ENCODE peak calls at places on chromosomes 4 and X, in ten cellular contexts. One of them, this sample, is unnamed.

GRCh38 chr4:185383451-185383850 is 12.3 kb downstream of the LRP2BP start:
- DNase-seq in brain pericyte: no peak
- DNase-seq in Ammon's horn: no peak
- DNase-seq in activated CD4-positive, alpha-beta T cell treated with anti-CD3 and anti-CD28 coated beads for 48 hours: no peak
- DNase-seq in GM20000: no peak
- DNase-seq in stimulated activated CD8-positive, alpha-beta memory T cell treated with anti-CD3 and anti-CD28 coated beads, Interleukin-4, amount 100 ng/mL, for 24 hours: no peak
- DNase-seq in NB4: no peak
- DNase-seq in stimulated activated CD4-positive, alpha-beta T cell treated with anti-CD3 and anti-CD28 coated beads, Interleukin-4, amount 100 ng/mL, for 1 hour: no peak
- DNase-seq in head of caudate nucleus: no peak
- DNase-seq in hypothalamus: no peak
- DNase-seq in this sample: no peak

GRCh38 chrX:123013141-123013540 is 170.9 kb upstream of the GRIA3 start:
- DNase-seq in stimulated activated CD4-positive, alpha-beta T cell treated with anti-CD3 and anti-CD28 coated beads, Interleukin-4, amount 100 ng/mL, for 1 hour: no peak
- DNase-seq in activated CD4-positive, alpha-beta T cell treated with anti-CD3 and anti-CD28 coated beads for 48 hours: no peak
- DNase-seq in GM20000: no peak
- DNase-seq in hypothalamus: no peak
- DNase-seq in NB4: no peak
- DNase-seq in stimulated activated CD8-positive, alpha-beta memory T cell treated with anti-CD3 and anti-CD28 coated beads, Interleukin-4, amount 100 ng/mL, for 24 hours: no peak
- DNase-seq in Ammon's horn: no peak
- DNase-seq in brain pericyte: no peak
- DNase-seq in head of caudate nucleus: no peak
- DNase-seq in this sample: no peak

GRCh38 chr4:38062088-38062893 is 102.1 kb downstream of the PTTG2 start:
- DNase-seq in GM20000: peak
- DNase-seq in NB4: peak
- DNase-seq in Ammon's horn: peak
- DNase-seq in brain pericyte: no peak
- DNase-seq in stimulated activated CD8-positive, alpha-beta memory T cell treated with anti-CD3 and anti-CD28 coated beads, Interleukin-4, amount 100 ng/mL, for 24 hours: peak
- DNase-seq in activated CD4-positive, alpha-beta T cell treated with anti-CD3 and anti-CD28 coated beads for 48 hours: peak
- DNase-seq in stimulated activated CD4-positive, alpha-beta T cell treated with anti-CD3 and anti-CD28 coated beads, Interleukin-4, amount 100 ng/mL, for 1 hour: peak
- DNase-seq in head of caudate nucleus: peak
- DNase-seq in hypothalamus: peak
- DNase-seq in this sample: no peak

GRCh38 chr4:8494218-8494617 is 53.6 kb downstream of the TRMT44 start:
- DNase-seq in head of caudate nucleus: no peak
- DNase-seq in Ammon's horn: no peak
- DNase-seq in brain pericyte: no peak
- DNase-seq in stimulated activated CD4-positive, alpha-beta T cell treated with anti-CD3 and anti-CD28 coated beads, Interleukin-4, amount 100 ng/mL, for 1 hour: no peak
- DNase-seq in NB4: no peak
- DNase-seq in hypothalamus: no peak
- DNase-seq in GM20000: no peak
- DNase-seq in activated CD4-positive, alpha-beta T cell treated with anti-CD3 and anti-CD28 coated beads for 48 hours: no peak
- DNase-seq in stimulated activated CD8-positive, alpha-beta memory T cell treated with anti-CD3 and anti-CD28 coated beads, Interleukin-4, amount 100 ng/mL, for 24 hours: no peak
- DNase-seq in this sample: no peak

GRCh38 chrX:129961180-129962083 is 21.0 kb upstream of the BCORL1 start:
- DNase-seq in Ammon's horn: peak
- DNase-seq in GM20000: peak
- DNase-seq in stimulated activated CD8-positive, alpha-beta memory T cell treated with anti-CD3 and anti-CD28 coated beads, Interleukin-4, amount 100 ng/mL, for 24 hours: peak
- DNase-seq in stimulated activated CD4-positive, alpha-beta T cell treated with anti-CD3 and anti-CD28 coated beads, Interleukin-4, amount 100 ng/mL, for 1 hour: peak
- DNase-seq in hypothalamus: no peak
- DNase-seq in head of caudate nucleus: no peak
- DNase-seq in activated CD4-positive, alpha-beta T cell treated with anti-CD3 and anti-CD28 coated beads for 48 hours: peak
- DNase-seq in brain pericyte: no peak
- DNase-seq in NB4: peak
- DNase-seq in this sample: peak

GRCh38 chr4:82256718-82257117 is 117.1 kb downstream of the HNRNPD start:
- DNase-seq in GM20000: no peak
- DNase-seq in NB4: no peak
- DNase-seq in head of caudate nucleus: no peak
- DNase-seq in activated CD4-positive, alpha-beta T cell treated with anti-CD3 and anti-CD28 coated beads for 48 hours: no peak
- DNase-seq in Ammon's horn: no peak
- DNase-seq in brain pericyte: no peak
- DNase-seq in stimulated activated CD4-positive, alpha-beta T cell treated with anti-CD3 and anti-CD28 coated beads, Interleukin-4, amount 100 ng/mL, for 1 hour: no peak
- DNase-seq in stimulated activated CD8-positive, alpha-beta memory T cell treated with anti-CD3 and anti-CD28 coated beads, Interleukin-4, amount 100 ng/mL, for 24 hours: no peak
- DNase-seq in hypothalamus: no peak
- DNase-seq in this sample: no peak

GRCh38 chr4:153233761-153234371 is 29.6 kb downstream of the TRIM2 start:
- DNase-seq in brain pericyte: no peak
- DNase-seq in NB4: no peak
- DNase-seq in activated CD4-positive, alpha-beta T cell treated with anti-CD3 and anti-CD28 coated beads for 48 hours: no peak
- DNase-seq in Ammon's horn: no peak
- DNase-seq in hypothalamus: no peak
- DNase-seq in stimulated activated CD4-positive, alpha-beta T cell treated with anti-CD3 and anti-CD28 coated beads, Interleukin-4, amount 100 ng/mL, for 1 hour: no peak
- DNase-seq in GM20000: no peak
- DNase-seq in stimulated activated CD8-positive, alpha-beta memory T cell treated with anti-CD3 and anti-CD28 coated beads, Interleukin-4, amount 100 ng/mL, for 24 hours: no peak
- DNase-seq in head of caudate nucleus: no peak
- DNase-seq in this sample: no peak

GRCh38 chr4:12707381-12708175 is 776.6 kb downstream of the RAB28 start:
- DNase-seq in head of caudate nucleus: no peak
- DNase-seq in stimulated activated CD8-positive, alpha-beta memory T cell treated with anti-CD3 and anti-CD28 coated beads, Interleukin-4, amount 100 ng/mL, for 24 hours: no peak
- DNase-seq in Ammon's horn: no peak
- DNase-seq in brain pericyte: no peak
- DNase-seq in NB4: no peak
- DNase-seq in stimulated activated CD4-positive, alpha-beta T cell treated with anti-CD3 and anti-CD28 coated beads, Interleukin-4, amount 100 ng/mL, for 1 hour: no peak
- DNase-seq in activated CD4-positive, alpha-beta T cell treated with anti-CD3 and anti-CD28 coated beads for 48 hours: no peak
- DNase-seq in GM20000: no peak
- DNase-seq in hypothalamus: no peak
- DNase-seq in this sample: no peak

GRCh38 chr4:112517067-112517588 is 1.1 kb upstream of the NEUROG2 start:
- DNase-seq in stimulated activated CD4-positive, alpha-beta T cell treated with anti-CD3 and anti-CD28 coated beads, Interleukin-4, amount 100 ng/mL, for 1 hour: no peak
- DNase-seq in Ammon's horn: no peak
- DNase-seq in head of caudate nucleus: no peak
- DNase-seq in activated CD4-positive, alpha-beta T cell treated with anti-CD3 and anti-CD28 coated beads for 48 hours: peak
- DNase-seq in NB4: peak
- DNase-seq in GM20000: peak
- DNase-seq in brain pericyte: no peak
- DNase-seq in hypothalamus: no peak
- DNase-seq in stimulated activated CD8-positive, alpha-beta memory T cell treated with anti-CD3 and anti-CD28 coated beads, Interleukin-4, amount 100 ng/mL, for 24 hours: no peak
- DNase-seq in this sample: peak

GRCh38 chrX:143466130-143466529 is 51.1 kb downstream of the SPANXN3 start:
- DNase-seq in hypothalamus: no peak
- DNase-seq in stimulated activated CD4-positive, alpha-beta T cell treated with anti-CD3 and anti-CD28 coated beads, Interleukin-4, amount 100 ng/mL, for 1 hour: no peak
- DNase-seq in brain pericyte: no peak
- DNase-seq in Ammon's horn: no peak
- DNase-seq in activated CD4-positive, alpha-beta T cell treated with anti-CD3 and anti-CD28 coated beads for 48 hours: no peak
- DNase-seq in stimulated activated CD8-positive, alpha-beta memory T cell treated with anti-CD3 and anti-CD28 coated beads, Interleukin-4, amount 100 ng/mL, for 24 hours: no peak
- DNase-seq in NB4: no peak
- DNase-seq in GM20000: no peak
- DNase-seq in head of caudate nucleus: no peak
- DNase-seq in this sample: no peak

GRCh38 chr4:150415213-150415612 is 166.7 kb upstream of the MAB21L2 start:
- DNase-seq in stimulated activated CD4-positive, alpha-beta T cell treated with anti-CD3 and anti-CD28 coated beads, Interleukin-4, amount 100 ng/mL, for 1 hour: no peak
- DNase-seq in activated CD4-positive, alpha-beta T cell treated with anti-CD3 and anti-CD28 coated beads for 48 hours: no peak
- DNase-seq in stimulated activated CD8-positive, alpha-beta memory T cell treated with anti-CD3 and anti-CD28 coated beads, Interleukin-4, amount 100 ng/mL, for 24 hours: no peak
- DNase-seq in head of caudate nucleus: no peak
- DNase-seq in hypothalamus: no peak
- DNase-seq in brain pericyte: no peak
- DNase-seq in Ammon's horn: no peak
- DNase-seq in NB4: no peak
- DNase-seq in GM20000: no peak
- DNase-seq in this sample: no peak

GRCh38 chrX:16488959-16489358 is 161.0 kb upstream of the S100G start:
- DNase-seq in Ammon's horn: no peak
- DNase-seq in head of caudate nucleus: no peak
- DNase-seq in NB4: no peak
- DNase-seq in activated CD4-positive, alpha-beta T cell treated with anti-CD3 and anti-CD28 coated beads for 48 hours: no peak
- DNase-seq in GM20000: no peak
- DNase-seq in hypothalamus: no peak
- DNase-seq in stimulated activated CD4-positive, alpha-beta T cell treated with anti-CD3 and anti-CD28 coated beads, Interleukin-4, amount 100 ng/mL, for 1 hour: no peak
- DNase-seq in brain pericyte: no peak
- DNase-seq in stimulated activated CD8-positive, alpha-beta memory T cell treated with anti-CD3 and anti-CD28 coated beads, Interleukin-4, amount 100 ng/mL, for 24 hours: no peak
- DNase-seq in this sample: no peak

GRCh38 chrX:132184871-132185270 is 34.4 kb downstream of the RAP2C start:
- DNase-seq in NB4: no peak
- DNase-seq in stimulated activated CD4-positive, alpha-beta T cell treated with anti-CD3 and anti-CD28 coated beads, Interleukin-4, amount 100 ng/mL, for 1 hour: no peak
- DNase-seq in GM20000: no peak
- DNase-seq in head of caudate nucleus: no peak
- DNase-seq in brain pericyte: no peak
- DNase-seq in activated CD4-positive, alpha-beta T cell treated with anti-CD3 and anti-CD28 coated beads for 48 hours: no peak
- DNase-seq in hypothalamus: no peak
- DNase-seq in Ammon's horn: no peak
- DNase-seq in stimulated activated CD8-positive, alpha-beta memory T cell treated with anti-CD3 and anti-CD28 coated beads, Interleukin-4, amount 100 ng/mL, for 24 hours: no peak
- DNase-seq in this sample: no peak

GRCh38 chr4:156968479-156968984 is 3.1 kb downstream of the PDGFC start:
- DNase-seq in stimulated activated CD4-positive, alpha-beta T cell treated with anti-CD3 and anti-CD28 coated beads, Interleukin-4, amount 100 ng/mL, for 1 hour: no peak
- DNase-seq in head of caudate nucleus: peak
- DNase-seq in NB4: peak
- DNase-seq in hypothalamus: peak
- DNase-seq in GM20000: peak
- DNase-seq in activated CD4-positive, alpha-beta T cell treated with anti-CD3 and anti-CD28 coated beads for 48 hours: peak
- DNase-seq in Ammon's horn: peak
- DNase-seq in brain pericyte: no peak
- DNase-seq in stimulated activated CD8-positive, alpha-beta memory T cell treated with anti-CD3 and anti-CD28 coated beads, Interleukin-4, amount 100 ng/mL, for 24 hours: no peak
- DNase-seq in this sample: peak

GRCh38 chr4:145609494-145610427 is 9.4 kb upstream of the MMAA start:
- DNase-seq in head of caudate nucleus: peak
- DNase-seq in NB4: peak
- DNase-seq in stimulated activated CD4-positive, alpha-beta T cell treated with anti-CD3 and anti-CD28 coated beads, Interleukin-4, amount 100 ng/mL, for 1 hour: peak
- DNase-seq in activated CD4-positive, alpha-beta T cell treated with anti-CD3 and anti-CD28 coated beads for 48 hours: peak
- DNase-seq in hypothalamus: peak
- DNase-seq in GM20000: peak
- DNase-seq in brain pericyte: peak
- DNase-seq in Ammon's horn: peak
- DNase-seq in stimulated activated CD8-positive, alpha-beta memory T cell treated with anti-CD3 and anti-CD28 coated beads, Interleukin-4, amount 100 ng/mL, for 24 hours: peak
- DNase-seq in this sample: peak

GRCh38 chrX:152658302-152658701 is 20.6 kb downstream of the GABRQ start:
- DNase-seq in activated CD4-positive, alpha-beta T cell treated with anti-CD3 and anti-CD28 coated beads for 48 hours: no peak
- DNase-seq in NB4: peak
- DNase-seq in stimulated activated CD4-positive, alpha-beta T cell treated with anti-CD3 and anti-CD28 coated beads, Interleukin-4, amount 100 ng/mL, for 1 hour: no peak
- DNase-seq in brain pericyte: no peak
- DNase-seq in head of caudate nucleus: no peak
- DNase-seq in Ammon's horn: no peak
- DNase-seq in GM20000: no peak
- DNase-seq in stimulated activated CD8-positive, alpha-beta memory T cell treated with anti-CD3 and anti-CD28 coated beads, Interleukin-4, amount 100 ng/mL, for 24 hours: no peak
- DNase-seq in hypothalamus: no peak
- DNase-seq in this sample: no peak

GRCh38 chrX:13685126-13685763 is 3.7 kb upstream of the RAB9A start:
- DNase-seq in brain pericyte: no peak
- DNase-seq in GM20000: no peak
- DNase-seq in activated CD4-positive, alpha-beta T cell treated with anti-CD3 and anti-CD28 coated beads for 48 hours: no peak
- DNase-seq in hypothalamus: no peak
- DNase-seq in stimulated activated CD4-positive, alpha-beta T cell treated with anti-CD3 and anti-CD28 coated beads, Interleukin-4, amount 100 ng/mL, for 1 hour: no peak
- DNase-seq in head of caudate nucleus: no peak
- DNase-seq in stimulated activated CD8-positive, alpha-beta memory T cell treated with anti-CD3 and anti-CD28 coated beads, Interleukin-4, amount 100 ng/mL, for 24 hours: no peak
- DNase-seq in NB4: no peak
- DNase-seq in Ammon's horn: no peak
- DNase-seq in this sample: no peak

GRCh38 chr4:184358521-184359232 is 115.7 kb downstream of the IRF2 start:
- DNase-seq in GM20000: no peak
- DNase-seq in Ammon's horn: no peak
- DNase-seq in brain pericyte: no peak
- DNase-seq in NB4: no peak
- DNase-seq in stimulated activated CD8-positive, alpha-beta memory T cell treated with anti-CD3 and anti-CD28 coated beads, Interleukin-4, amount 100 ng/mL, for 24 hours: no peak
- DNase-seq in head of caudate nucleus: no peak
- DNase-seq in hypothalamus: no peak
- DNase-seq in activated CD4-positive, alpha-beta T cell treated with anti-CD3 and anti-CD28 coated beads for 48 hours: no peak
- DNase-seq in stimulated activated CD4-positive, alpha-beta T cell treated with anti-CD3 and anti-CD28 coated beads, Interleukin-4, amount 100 ng/mL, for 1 hour: no peak
- DNase-seq in this sample: no peak

GRCh38 chrX:8848921-8849320 is 47.7 kb upstream of the FAM9A start:
- DNase-seq in stimulated activated CD4-positive, alpha-beta T cell treated with anti-CD3 and anti-CD28 coated beads, Interleukin-4, amount 100 ng/mL, for 1 hour: no peak
- DNase-seq in Ammon's horn: no peak
- DNase-seq in GM20000: no peak
- DNase-seq in hypothalamus: no peak
- DNase-seq in activated CD4-positive, alpha-beta T cell treated with anti-CD3 and anti-CD28 coated beads for 48 hours: no peak
- DNase-seq in NB4: no peak
- DNase-seq in head of caudate nucleus: no peak
- DNase-seq in stimulated activated CD8-positive, alpha-beta memory T cell treated with anti-CD3 and anti-CD28 coated beads, Interleukin-4, amount 100 ng/mL, for 24 hours: no peak
- DNase-seq in brain pericyte: no peak
- DNase-seq in this sample: no peak

GRCh38 chr4:80231180-80231579 is 33.9 kb downstream of the PRDM8 start:
- DNase-seq in hypothalamus: no peak
- DNase-seq in NB4: no peak
- DNase-seq in Ammon's horn: no peak
- DNase-seq in stimulated activated CD4-positive, alpha-beta T cell treated with anti-CD3 and anti-CD28 coated beads, Interleukin-4, amount 100 ng/mL, for 1 hour: no peak
- DNase-seq in activated CD4-positive, alpha-beta T cell treated with anti-CD3 and anti-CD28 coated beads for 48 hours: no peak
- DNase-seq in head of caudate nucleus: no peak
- DNase-seq in brain pericyte: no peak
- DNase-seq in GM20000: no peak
- DNase-seq in stimulated activated CD8-positive, alpha-beta memory T cell treated with anti-CD3 and anti-CD28 coated beads, Interleukin-4, amount 100 ng/mL, for 24 hours: no peak
- DNase-seq in this sample: no peak

GRCh38 chrX:148755111-148755510 is 254.7 kb downstream of the AFF2 start:
- DNase-seq in brain pericyte: no peak
- DNase-seq in activated CD4-positive, alpha-beta T cell treated with anti-CD3 and anti-CD28 coated beads for 48 hours: no peak
- DNase-seq in hypothalamus: no peak
- DNase-seq in NB4: no peak
- DNase-seq in Ammon's horn: no peak
- DNase-seq in stimulated activated CD8-positive, alpha-beta memory T cell treated with anti-CD3 and anti-CD28 coated beads, Interleukin-4, amount 100 ng/mL, for 24 hours: no peak
- DNase-seq in head of caudate nucleus: no peak
- DNase-seq in stimulated activated CD4-positive, alpha-beta T cell treated with anti-CD3 and anti-CD28 coated beads, Interleukin-4, amount 100 ng/mL, for 1 hour: no peak
- DNase-seq in GM20000: no peak
- DNase-seq in this sample: no peak

GRCh38 chr4:141914746-141915145 is 278.4 kb downstream of the IL15 start:
- DNase-seq in stimulated activated CD8-positive, alpha-beta memory T cell treated with anti-CD3 and anti-CD28 coated beads, Interleukin-4, amount 100 ng/mL, for 24 hours: no peak
- DNase-seq in Ammon's horn: no peak
- DNase-seq in brain pericyte: no peak
- DNase-seq in hypothalamus: no peak
- DNase-seq in activated CD4-positive, alpha-beta T cell treated with anti-CD3 and anti-CD28 coated beads for 48 hours: no peak
- DNase-seq in NB4: no peak
- DNase-seq in head of caudate nucleus: no peak
- DNase-seq in stimulated activated CD4-positive, alpha-beta T cell treated with anti-CD3 and anti-CD28 coated beads, Interleukin-4, amount 100 ng/mL, for 1 hour: no peak
- DNase-seq in GM20000: no peak
- DNase-seq in this sample: no peak

GRCh38 chr4:184396570-184397515 is 77.5 kb downstream of the IRF2 start:
- DNase-seq in NB4: no peak
- DNase-seq in brain pericyte: no peak
- DNase-seq in hypothalamus: no peak
- DNase-seq in GM20000: no peak
- DNase-seq in Ammon's horn: no peak
- DNase-seq in head of caudate nucleus: no peak
- DNase-seq in activated CD4-positive, alpha-beta T cell treated with anti-CD3 and anti-CD28 coated beads for 48 hours: no peak
- DNase-seq in stimulated activated CD4-positive, alpha-beta T cell treated with anti-CD3 and anti-CD28 coated beads, Interleukin-4, amount 100 ng/mL, for 1 hour: no peak
- DNase-seq in stimulated activated CD8-positive, alpha-beta memory T cell treated with anti-CD3 and anti-CD28 coated beads, Interleukin-4, amount 100 ng/mL, for 24 hours: no peak
- DNase-seq in this sample: no peak

GRCh38 chr4:177220376-177220775 is 89.3 kb upstream of the NEIL3 start:
- DNase-seq in stimulated activated CD8-positive, alpha-beta memory T cell treated with anti-CD3 and anti-CD28 coated beads, Interleukin-4, amount 100 ng/mL, for 24 hours: no peak
- DNase-seq in brain pericyte: no peak
- DNase-seq in hypothalamus: no peak
- DNase-seq in head of caudate nucleus: no peak
- DNase-seq in activated CD4-positive, alpha-beta T cell treated with anti-CD3 and anti-CD28 coated beads for 48 hours: no peak
- DNase-seq in GM20000: no peak
- DNase-seq in NB4: no peak
- DNase-seq in stimulated activated CD4-positive, alpha-beta T cell treated with anti-CD3 and anti-CD28 coated beads, Interleukin-4, amount 100 ng/mL, for 1 hour: no peak
- DNase-seq in Ammon's horn: no peak
- DNase-seq in this sample: no peak

GRCh38 chr4:110411599-110412011 is 64.3 kb upstream of the ENPEP start:
- DNase-seq in GM20000: no peak
- DNase-seq in activated CD4-positive, alpha-beta T cell treated with anti-CD3 and anti-CD28 coated beads for 48 hours: no peak
- DNase-seq in Ammon's horn: no peak
- DNase-seq in hypothalamus: no peak
- DNase-seq in stimulated activated CD8-positive, alpha-beta memory T cell treated with anti-CD3 and anti-CD28 coated beads, Interleukin-4, amount 100 ng/mL, for 24 hours: no peak
- DNase-seq in head of caudate nucleus: no peak
- DNase-seq in stimulated activated CD4-positive, alpha-beta T cell treated with anti-CD3 and anti-CD28 coated beads, Interleukin-4, amount 100 ng/mL, for 1 hour: no peak
- DNase-seq in brain pericyte: no peak
- DNase-seq in NB4: no peak
- DNase-seq in this sample: no peak

GRCh38 chr4:7793186-7793585 is 146.5 kb downstream of the AFAP1 start:
- DNase-seq in activated CD4-positive, alpha-beta T cell treated with anti-CD3 and anti-CD28 coated beads for 48 hours: no peak
- DNase-seq in Ammon's horn: no peak
- DNase-seq in stimulated activated CD4-positive, alpha-beta T cell treated with anti-CD3 and anti-CD28 coated beads, Interleukin-4, amount 100 ng/mL, for 1 hour: no peak
- DNase-seq in brain pericyte: no peak
- DNase-seq in hypothalamus: no peak
- DNase-seq in NB4: no peak
- DNase-seq in stimulated activated CD8-positive, alpha-beta memory T cell treated with anti-CD3 and anti-CD28 coated beads, Interleukin-4, amount 100 ng/mL, for 24 hours: no peak
- DNase-seq in head of caudate nucleus: no peak
- DNase-seq in GM20000: no peak
- DNase-seq in this sample: peak

GRCh38 chrX:16278927-16279326 is 111.6 kb downstream of the MAGEB17 start:
- DNase-seq in hypothalamus: no peak
- DNase-seq in stimulated activated CD8-positive, alpha-beta memory T cell treated with anti-CD3 and anti-CD28 coated beads, Interleukin-4, amount 100 ng/mL, for 24 hours: no peak
- DNase-seq in stimulated activated CD4-positive, alpha-beta T cell treated with anti-CD3 and anti-CD28 coated beads, Interleukin-4, amount 100 ng/mL, for 1 hour: peak
- DNase-seq in NB4: peak
- DNase-seq in Ammon's horn: no peak
- DNase-seq in GM20000: no peak
- DNase-seq in head of caudate nucleus: no peak
- DNase-seq in activated CD4-positive, alpha-beta T cell treated with anti-CD3 and anti-CD28 coated beads for 48 hours: peak
- DNase-seq in brain pericyte: no peak
- DNase-seq in this sample: no peak

GRCh38 chrX:153763989-153764755 is at the start of gene PLXNB3:
- DNase-seq in GM20000: peak
- DNase-seq in stimulated activated CD8-positive, alpha-beta memory T cell treated with anti-CD3 and anti-CD28 coated beads, Interleukin-4, amount 100 ng/mL, for 24 hours: peak
- DNase-seq in Ammon's horn: peak
- DNase-seq in stimulated activated CD4-positive, alpha-beta T cell treated with anti-CD3 and anti-CD28 coated beads, Interleukin-4, amount 100 ng/mL, for 1 hour: peak
- DNase-seq in NB4: peak
- DNase-seq in head of caudate nucleus: peak
- DNase-seq in hypothalamus: peak
- DNase-seq in brain pericyte: peak
- DNase-seq in activated CD4-positive, alpha-beta T cell treated with anti-CD3 and anti-CD28 coated beads for 48 hours: peak
- DNase-seq in this sample: peak

This sample was measured in GM12864.